ENCODE peak calls at places on chromosomes 1 and 21, in seven cellular contexts. One of them, this sample, is unnamed.

GRCh38 chr1:162128693-162129356 is 59.3 kb downstream of the NOS1AP start:
- DNase-seq in H1: no peak
- DNase-seq in body of pancreas: no peak
- DNase-seq in stomach: no peak
- DNase-seq in testis: no peak
- DNase-seq in tibial nerve: no peak
- DNase-seq in uterus: no peak
- DNase-seq in this sample: no peak

GRCh38 chr1:89941110-89941770 is 53.7 kb upstream of the ZNF326 start:
- DNase-seq in tibial nerve: no peak
- DNase-seq in uterus: no peak
- DNase-seq in body of pancreas: no peak
- DNase-seq in stomach: no peak
- DNase-seq in H1: peak
- DNase-seq in testis: no peak
- DNase-seq in this sample: no peak

GRCh38 chr1:117215733-117216462 is 5.2 kb upstream of the VTCN1 start:
- DNase-seq in body of pancreas: peak
- DNase-seq in tibial nerve: no peak
- DNase-seq in stomach: no peak
- DNase-seq in H1: no peak
- DNase-seq in uterus: no peak
- DNase-seq in testis: no peak
- DNase-seq in this sample: no peak

GRCh38 chr1:2251363-2251762 is 23.2 kb downstream of the SKI start:
- DNase-seq in body of pancreas: no peak
- DNase-seq in stomach: no peak
- DNase-seq in testis: no peak
- DNase-seq in H1: no peak
- DNase-seq in tibial nerve: no peak
- DNase-seq in uterus: no peak
- DNase-seq in this sample: no peak

GRCh38 chr1:76075877-76076276 is 1.3 kb downstream of the ST6GALNAC3 start:
- DNase-seq in tibial nerve: no peak
- DNase-seq in uterus: no peak
- DNase-seq in body of pancreas: no peak
- DNase-seq in stomach: no peak
- DNase-seq in testis: no peak
- DNase-seq in H1: no peak
- DNase-seq in this sample: no peak

GRCh38 chr1:52288286-52288685 is 77.7 kb downstream of the CC2D1B start:
- DNase-seq in tibial nerve: no peak
- DNase-seq in uterus: no peak
- DNase-seq in stomach: no peak
- DNase-seq in H1: no peak
- DNase-seq in testis: no peak
- DNase-seq in body of pancreas: no peak
- DNase-seq in this sample: no peak

GRCh38 chr1:36355811-36356210 is 29.9 kb downstream of the STK40 start:
- DNase-seq in testis: no peak
- DNase-seq in stomach: no peak
- DNase-seq in H1: no peak
- DNase-seq in body of pancreas: no peak
- DNase-seq in tibial nerve: no peak
- DNase-seq in uterus: no peak
- DNase-seq in this sample: no peak

GRCh38 chr1:178341218-178341956 is 155.4 kb downstream of the CLEC20A start:
- DNase-seq in stomach: peak
- DNase-seq in body of pancreas: peak
- DNase-seq in uterus: peak
- DNase-seq in testis: no peak
- DNase-seq in H1: peak
- DNase-seq in tibial nerve: no peak
- DNase-seq in this sample: no peak

GRCh38 chr1:174911626-174912025 is 88.1 kb upstream of the CACYBP start:
- DNase-seq in H1: no peak
- DNase-seq in uterus: no peak
- DNase-seq in body of pancreas: no peak
- DNase-seq in stomach: no peak
- DNase-seq in testis: no peak
- DNase-seq in tibial nerve: no peak
- DNase-seq in this sample: no peak

GRCh38 chr1:10639301-10640078 is 157.0 kb downstream of the CASZ1 start:
- DNase-seq in testis: peak
- DNase-seq in H1: peak
- DNase-seq in body of pancreas: no peak
- DNase-seq in stomach: no peak
- DNase-seq in tibial nerve: no peak
- DNase-seq in uterus: no peak
- DNase-seq in this sample: no peak

GRCh38 chr1:26923711-26924110 is 2.2 kb downstream of the NUDC start:
- DNase-seq in testis: no peak
- DNase-seq in tibial nerve: no peak
- DNase-seq in body of pancreas: no peak
- DNase-seq in uterus: no peak
- DNase-seq in H1: no peak
- DNase-seq in stomach: no peak
- DNase-seq in this sample: no peak

GRCh38 chr1:227888404-227889046 is 59.2 kb downstream of the WNT9A start:
- DNase-seq in stomach: peak
- DNase-seq in uterus: peak
- DNase-seq in body of pancreas: no peak
- DNase-seq in tibial nerve: peak
- DNase-seq in H1: peak
- DNase-seq in testis: peak
- DNase-seq in this sample: peak

GRCh38 chr1:248046536-248046935 is at the start of gene OR2L3:
- DNase-seq in body of pancreas: no peak
- DNase-seq in testis: no peak
- DNase-seq in H1: no peak
- DNase-seq in uterus: no peak
- DNase-seq in stomach: no peak
- DNase-seq in tibial nerve: no peak
- DNase-seq in this sample: no peak

GRCh38 chr21:16678479-16678878 is 834.4 kb upstream of the CXADR start:
- DNase-seq in tibial nerve: no peak
- DNase-seq in testis: no peak
- DNase-seq in H1: no peak
- DNase-seq in stomach: no peak
- DNase-seq in body of pancreas: no peak
- DNase-seq in uterus: no peak
- DNase-seq in this sample: no peak

GRCh38 chr1:181452746-181453145 is 30.6 kb upstream of the CACNA1E start:
- DNase-seq in body of pancreas: no peak
- DNase-seq in testis: peak
- DNase-seq in stomach: no peak
- DNase-seq in tibial nerve: no peak
- DNase-seq in H1: no peak
- DNase-seq in uterus: no peak
- DNase-seq in this sample: no peak

GRCh38 chr1:202505356-202505755 is 156.9 kb downstream of the PPP1R12B start:
- DNase-seq in stomach: no peak
- DNase-seq in uterus: peak
- DNase-seq in tibial nerve: no peak
- DNase-seq in body of pancreas: no peak
- DNase-seq in H1: no peak
- DNase-seq in testis: peak
- DNase-seq in this sample: no peak

GRCh38 chr1:19960621-19961020 is 18.8 kb downstream of the PLA2G2A start:
- DNase-seq in H1: no peak
- DNase-seq in tibial nerve: no peak
- DNase-seq in testis: no peak
- DNase-seq in body of pancreas: no peak
- DNase-seq in stomach: no peak
- DNase-seq in uterus: no peak
- DNase-seq in this sample: no peak

GRCh38 chr21:35051287-35051818 is 2.3 kb upstream of the RUNX1 start:
- DNase-seq in tibial nerve: peak
- DNase-seq in testis: peak
- DNase-seq in stomach: peak
- DNase-seq in H1: peak
- DNase-seq in uterus: peak
- DNase-seq in body of pancreas: peak
- DNase-seq in this sample: peak

GRCh38 chr1:20602851-20603450 is 14.1 kb downstream of the CDA start:
- DNase-seq in body of pancreas: no peak
- DNase-seq in uterus: no peak
- DNase-seq in stomach: no peak
- DNase-seq in tibial nerve: no peak
- DNase-seq in testis: no peak
- DNase-seq in H1: no peak
- DNase-seq in this sample: no peak

GRCh38 chr1:51422367-51423097 is 92.2 kb upstream of the TTC39A start:
- DNase-seq in uterus: no peak
- DNase-seq in body of pancreas: no peak
- DNase-seq in stomach: no peak
- DNase-seq in H1: no peak
- DNase-seq in testis: no peak
- DNase-seq in tibial nerve: no peak
- DNase-seq in this sample: no peak

GRCh38 chr21:18636897-18637296 is 233.3 kb upstream of the TMPRSS15 start:
- DNase-seq in tibial nerve: no peak
- DNase-seq in testis: no peak
- DNase-seq in body of pancreas: no peak
- DNase-seq in H1: no peak
- DNase-seq in stomach: no peak
- DNase-seq in uterus: no peak
- DNase-seq in this sample: no peak

GRCh38 chr1:224170748-224171478 is 12.1 kb upstream of the DEGS1 start:
- DNase-seq in tibial nerve: no peak
- DNase-seq in testis: no peak
- DNase-seq in body of pancreas: peak
- DNase-seq in uterus: no peak
- DNase-seq in stomach: peak
- DNase-seq in H1: no peak
- DNase-seq in this sample: peak

GRCh38 chr1:37954316-37954971 is 7.6 kb upstream of the INPP5B start:
- DNase-seq in stomach: no peak
- DNase-seq in testis: no peak
- DNase-seq in H1: no peak
- DNase-seq in body of pancreas: no peak
- DNase-seq in tibial nerve: no peak
- DNase-seq in uterus: no peak
- DNase-seq in this sample: no peak

GRCh38 chr1:167059045-167059728 is 31.0 kb downstream of the GPA33 start:
- DNase-seq in uterus: peak
- DNase-seq in H1: peak
- DNase-seq in testis: peak
- DNase-seq in body of pancreas: peak
- DNase-seq in tibial nerve: peak
- DNase-seq in stomach: peak
- DNase-seq in this sample: peak

GRCh38 chr1:43005460-43006351 is 47.0 kb upstream of the SLC2A1 start:
- DNase-seq in stomach: no peak
- DNase-seq in testis: no peak
- DNase-seq in H1: peak
- DNase-seq in tibial nerve: no peak
- DNase-seq in uterus: no peak
- DNase-seq in body of pancreas: no peak
- DNase-seq in this sample: no peak

GRCh38 chr1:234656981-234657651 is 47.1 kb upstream of the IRF2BP2 start:
- DNase-seq in testis: no peak
- DNase-seq in H1: no peak
- DNase-seq in body of pancreas: peak
- DNase-seq in tibial nerve: no peak
- DNase-seq in stomach: no peak
- DNase-seq in uterus: no peak
- DNase-seq in this sample: no peak
- TF ChIP-seq CTCF in testis: no peak
- TF ChIP-seq CTCF in H1: no peak
- TF ChIP-seq CTCF in body of pancreas: no peak
- TF ChIP-seq CTCF in tibial nerve: no peak
- TF ChIP-seq CTCF in stomach: no peak
- TF ChIP-seq CTCF in uterus: no peak
- TF ChIP-seq CTCF in this sample: no peak

DNA sequence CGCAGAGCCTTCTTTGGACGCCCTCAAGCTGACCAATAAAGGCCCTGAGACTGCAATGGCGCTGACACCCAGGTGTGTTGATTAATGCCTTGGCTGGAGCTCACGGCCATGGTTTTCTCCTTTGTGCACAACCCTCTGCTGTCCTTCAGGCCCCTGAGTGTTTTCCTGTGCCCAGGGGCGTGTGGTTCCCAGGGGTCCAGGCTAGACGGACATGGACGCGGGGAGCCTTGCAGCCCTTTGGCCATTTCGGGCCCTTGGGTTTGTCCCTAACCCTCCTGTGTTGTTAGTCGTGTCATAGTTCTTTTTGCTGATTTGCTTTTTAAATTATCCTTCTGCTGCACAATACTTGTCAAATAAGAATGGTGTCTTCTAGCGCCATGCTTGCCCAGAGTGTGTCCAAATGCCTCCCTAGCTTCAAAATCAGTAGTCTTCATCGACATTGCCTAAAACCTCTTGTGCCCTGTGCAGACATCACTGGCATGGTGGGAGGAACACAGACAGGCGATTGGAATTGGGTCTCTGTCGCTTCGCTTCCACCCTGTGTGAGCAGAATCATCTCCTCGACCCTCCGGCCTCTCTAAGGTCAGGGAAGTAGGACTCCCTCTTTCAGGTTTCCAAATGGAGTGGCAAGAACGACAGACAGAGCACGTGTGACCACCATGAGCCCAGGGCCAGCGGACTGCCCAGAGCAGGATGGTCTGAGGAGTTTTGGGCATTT is 1.9 kb downstream of the KRTAP10-4 start:
- DNase-seq in body of pancreas: no peak
- DNase-seq in stomach: no peak
- DNase-seq in tibial nerve: no peak
- DNase-seq in testis: no peak
- DNase-seq in uterus: no peak
- DNase-seq in H1: no peak
- DNase-seq in this sample: no peak
- TF ChIP-seq POLR2A in body of pancreas: no peak
- TF ChIP-seq POLR2A in stomach: no peak
- TF ChIP-seq POLR2A in tibial nerve: no peak
- TF ChIP-seq POLR2A in testis: no peak
- TF ChIP-seq POLR2A in uterus: no peak
- TF ChIP-seq POLR2A in H1: no peak
- TF ChIP-seq POLR2A in this sample: no peak

GRCh38 chr1:61844006-61844405 is 101.7 kb downstream of the PATJ start:
- DNase-seq in stomach: no peak
- DNase-seq in tibial nerve: no peak
- DNase-seq in H1: no peak
- DNase-seq in uterus: no peak
- DNase-seq in testis: no peak
- DNase-seq in body of pancreas: no peak
- DNase-seq in this sample: no peak

GRCh38 chr1:61839702-61840101 is 97.4 kb downstream of the PATJ start:
- DNase-seq in body of pancreas: no peak
- DNase-seq in testis: no peak
- DNase-seq in uterus: no peak
- DNase-seq in tibial nerve: no peak
- DNase-seq in stomach: no peak
- DNase-seq in H1: no peak
- DNase-seq in this sample: no peak

GRCh38 chr1:61842863-61843514 is 100.7 kb downstream of the PATJ start:
- DNase-seq in stomach: no peak
- DNase-seq in H1: no peak
- DNase-seq in uterus: no peak
- DNase-seq in tibial nerve: no peak
- DNase-seq in body of pancreas: peak
- DNase-seq in testis: peak
- DNase-seq in this sample: no peak
- TF ChIP-seq CTCF in stomach: no peak
- TF ChIP-seq CTCF in H1: peak
- TF ChIP-seq CTCF in uterus: no peak
- TF ChIP-seq CTCF in tibial nerve: no peak
- TF ChIP-seq CTCF in body of pancreas: no peak
- TF ChIP-seq CTCF in testis: no peak
- TF ChIP-seq CTCF in this sample: no peak

GRCh38 chr1:56576880-56577858 is 2.2 kb downstream of the PLPP3 start:
- DNase-seq in tibial nerve: no peak
- DNase-seq in H1: no peak
- DNase-seq in body of pancreas: peak
- DNase-seq in stomach: no peak
- DNase-seq in testis: peak
- DNase-seq in uterus: no peak
- DNase-seq in this sample: no peak
- TF ChIP-seq POLR2A in tibial nerve: no peak
- TF ChIP-seq POLR2A in H1: no peak
- TF ChIP-seq POLR2A in body of pancreas: no peak
- TF ChIP-seq POLR2A in stomach: no peak
- TF ChIP-seq POLR2A in testis: no peak
- TF ChIP-seq POLR2A in uterus: no peak
- TF ChIP-seq POLR2A in this sample: no peak